ENCODE peak calls at places on chromosome 18, in seven cellular contexts. Q is AG10803, M is HCT116, Z is stomach, Y is coronary artery, J is tibial artery, H is A549. W is an unnamed sample.

GRCh38 chr18:3599235-3599634 is 149.3 kb downstream of the TGIF1 start:
- DNase-seq in Q (no peak), M (no peak), Z (no peak), Y (no peak), J (no peak), H (no peak), W (no peak)

GRCh38 chr18:27378396-27379094 is 193.4 kb upstream of the CHST9 start:
- DNase-seq in Q (peak), M (no peak), Z (no peak), Y (no peak), J (no peak), H (no peak), W (no peak)

GRCh38 chr18:22666411-22666940 is 248.8 kb upstream of the CTAGE1 start:
- DNase-seq in Q (no peak), M (no peak), Z (no peak), Y (no peak), J (no peak), H (no peak), W (no peak)

GRCh38 chr18:6370886-6371635 is 43.6 kb downstream of the L3MBTL4 start:
- DNase-seq in Q (no peak), M (no peak), Z (peak), Y (no peak), J (no peak), H (no peak), W (no peak)

GRCh38 chr18:41887100-41887499 is 67.9 kb upstream of the PIK3C3 start:
- DNase-seq in Q (peak), M (no peak), Z (no peak), Y (no peak), J (no peak), H (no peak), W (no peak)

GRCh38 chr18:35933982-35934381 is 38.5 kb upstream of the RMP24 start:
- DNase-seq in Q (no peak), M (peak), Z (no peak), Y (no peak), J (no peak), H (peak), W (no peak)

GRCh38 chr18:75827781-75828274 is 400.3 kb upstream of the SMIM21 start:
- DNase-seq in Q (no peak), M (no peak), Z (no peak), Y (no peak), J (no peak), H (no peak), W (no peak)

GRCh38 chr18:48528861-48529260 is 10.0 kb upstream of the CTIF start:
- DNase-seq in Q (no peak), M (no peak), Z (no peak), Y (no peak), J (no peak), H (no peak), W (no peak)

GRCh38 chr18:39481281-39481680 is 1915.7 kb upstream of the CELF4 start:
- DNase-seq in Q (no peak), M (no peak), Z (no peak), Y (no peak), J (no peak), H (no peak), W (no peak)

GRCh38 chr18:26504831-26505230 is 43.5 kb downstream of the KCTD1 start:
- DNase-seq in Q (no peak), M (no peak), Z (no peak), Y (no peak), J (no peak), H (no peak), W (no peak)

GRCh38 chr18:62437520-62438329 is 85.1 kb upstream of the ZCCHC2 start:
- DNase-seq in Q (peak), M (no peak), Z (no peak), Y (no peak), J (peak), H (no peak), W (no peak)

GRCh38 chr18:12041561-12041960 is 52.1 kb upstream of the ANKRD62 start:
- DNase-seq in Q (peak), M (no peak), Z (no peak), Y (peak), J (no peak), H (peak), W (no peak)

GRCh38 chr18:13290856-13291271 is 72.3 kb downstream of the LDLRAD4 start:
- DNase-seq in Q (no peak), M (no peak), Z (no peak), Y (no peak), J (no peak), H (no peak), W (no peak)
- TF ChIP-seq CTCF in Q (no peak), M (no peak), Z (no peak), Y (no peak), J (no peak), H (no peak), W (no peak)

DNA sequence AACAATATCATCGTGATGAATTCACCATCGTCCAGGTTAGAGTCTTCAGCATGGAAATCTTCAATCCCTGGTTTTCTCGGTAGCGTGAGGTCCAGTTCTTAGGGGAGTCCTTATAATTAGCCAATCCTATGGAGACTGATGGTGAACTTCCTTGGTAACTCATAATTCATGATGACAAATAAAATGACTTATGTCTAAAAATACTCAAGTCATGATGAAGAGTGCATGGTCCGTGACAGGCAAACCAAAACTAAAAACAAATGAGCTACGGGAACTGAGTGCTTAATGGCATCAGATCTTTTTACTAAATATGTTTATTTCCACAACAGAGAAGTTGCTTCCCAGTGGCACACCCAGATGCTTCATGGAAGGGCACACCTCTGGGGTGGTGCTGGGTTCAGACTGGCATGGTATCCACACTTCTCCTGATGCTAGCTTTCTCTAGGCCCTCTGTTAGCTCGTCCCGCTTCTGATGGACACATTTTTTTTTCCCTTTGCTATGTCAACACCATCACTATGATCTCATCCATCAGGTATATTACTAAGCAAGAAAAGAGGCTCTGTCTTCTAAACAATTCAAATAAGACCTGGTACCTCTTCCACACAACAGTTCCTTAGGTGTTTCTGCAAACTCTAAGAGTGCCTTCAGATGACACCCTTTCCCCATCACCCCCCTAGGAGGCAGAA is 92.8 kb upstream of the NEDD4L start:
- DNase-seq in Q (no peak), M (no peak), Z (no peak), Y (no peak), J (no peak), H (no peak), W (peak)
- H3K4me3 ChIP-seq in Q (no peak), M (no peak), Z (no peak), Y (no peak), J (no peak), H (no peak), W (no peak)

GRCh38 chr18:34075963-34076860 is 148.5 kb downstream of the NOL4 start:
- DNase-seq in Q (no peak), M (no peak), Z (no peak), Y (no peak), J (no peak), H (no peak), W (no peak)
- TF ChIP-seq CTCF in Q (no peak), M (no peak), Z (no peak), Y (no peak), J (no peak), H (no peak), W (no peak)

DNA sequence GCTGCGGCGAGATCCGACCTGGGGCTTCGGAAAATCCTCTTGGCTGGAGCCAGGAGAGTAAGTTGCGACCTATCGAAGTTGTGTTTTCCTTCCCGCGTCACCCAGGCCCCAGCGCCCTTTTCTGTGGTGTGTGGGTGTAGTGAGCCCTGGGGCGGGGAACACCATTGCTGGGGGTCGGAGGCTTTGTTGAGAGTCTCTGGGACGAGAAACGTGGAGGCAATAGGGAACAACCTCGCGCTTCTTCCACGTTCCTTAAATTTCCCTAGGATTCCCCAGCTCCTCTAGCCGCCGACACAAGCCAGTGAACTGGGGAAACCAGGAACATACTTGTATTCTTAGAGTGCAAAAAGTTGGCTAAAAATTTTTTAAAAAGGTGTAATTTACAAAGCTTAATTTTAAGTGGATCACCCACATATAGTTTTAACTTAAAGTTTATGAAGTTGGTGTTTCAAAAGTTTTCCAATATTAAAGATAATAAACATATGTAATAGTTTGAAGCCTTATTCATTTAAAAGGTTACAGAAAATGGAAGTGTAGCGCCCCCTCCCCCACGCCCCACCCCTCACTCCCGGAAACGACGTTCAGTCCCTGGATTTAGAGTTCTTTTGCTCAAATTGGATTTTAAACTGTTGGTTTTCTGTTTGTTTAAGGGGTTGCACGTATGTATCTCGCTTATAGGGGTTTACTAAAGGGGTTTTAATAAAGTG is 626 bp downstream of the DSG2 start:
- DNase-seq in Q (no peak), M (no peak), Z (no peak), Y (no peak), J (no peak), H (no peak), W (no peak)
- H3K4me3 ChIP-seq in Q (peak), M (peak), Z (peak), Y (peak), J (peak), H (peak), W (peak)

DNA sequence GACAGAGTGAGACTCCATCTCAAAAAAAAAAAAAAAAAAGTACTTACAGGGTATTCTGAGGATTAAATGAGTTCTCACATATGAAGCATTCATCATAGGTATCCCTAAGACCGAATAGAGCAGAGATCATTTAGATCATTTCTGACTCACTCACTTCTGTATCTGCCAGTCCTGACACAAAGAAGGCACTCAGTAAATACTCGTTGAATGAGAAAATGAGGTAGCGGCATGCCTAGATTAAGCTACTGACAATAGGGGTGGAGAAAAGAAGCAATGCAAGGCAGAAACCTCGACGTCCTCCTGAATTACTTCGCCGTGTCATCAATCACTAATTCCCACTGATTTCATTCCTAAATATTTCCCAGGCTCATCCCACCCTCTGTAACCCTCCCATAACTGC is 103.8 kb downstream of the GREB1L start:
- DNase-seq in Q (no peak), M (no peak), Z (no peak), Y (no peak), J (no peak), H (no peak), W (no peak)
- TF ChIP-seq CTCF in Q (no peak), M (no peak), Z (no peak), Y (no peak), J (no peak), H (no peak), W (no peak)